ENCODE peak calls at places on chromosomes 13 and 19, in six cellular contexts. One of them, this sample, is unnamed.

GRCh38 chr19:45884682-45885555 is 1.0 kb downstream of the IRF2BP1 start:
- DNase-seq in IMR-90: no peak
- DNase-seq in DMS79 treated with DMSO at 0.1 percent for 48 hours: peak; percentile 9
- DNase-seq in hippocampal formation: no peak
- DNase-seq in GM13976: peak; percentile 65
- DNase-seq in left colon: no peak
- DNase-seq in this sample: no peak

GRCh38 chr13:28746289-28746612 is 27.5 kb upstream of the SLC46A3 start:
- DNase-seq in left colon: no peak
- DNase-seq in DMS79 treated with DMSO at 0.1 percent for 48 hours: no peak
- DNase-seq in GM13976: no peak
- DNase-seq in hippocampal formation: no peak
- DNase-seq in IMR-90: no peak
- DNase-seq in this sample: no peak

GRCh38 chr19:48918801-48919247 is 14.7 kb upstream of the DHDH start:
- DNase-seq in DMS79 treated with DMSO at 0.1 percent for 48 hours: no peak
- DNase-seq in GM13976: peak; percentile 49
- DNase-seq in IMR-90: no peak
- DNase-seq in left colon: no peak
- DNase-seq in hippocampal formation: no peak
- DNase-seq in this sample: no peak

GRCh38 chr13:103403148-103403740 is 337.0 kb upstream of the SLC10A2 start:
- DNase-seq in hippocampal formation: no peak
- DNase-seq in IMR-90: no peak
- DNase-seq in GM13976: no peak
- DNase-seq in DMS79 treated with DMSO at 0.1 percent for 48 hours: no peak
- DNase-seq in left colon: no peak
- DNase-seq in this sample: no peak

GRCh38 chr13:48528720-48529119 is 4.2 kb downstream of the RCBTB2 start:
- DNase-seq in DMS79 treated with DMSO at 0.1 percent for 48 hours: no peak
- DNase-seq in left colon: no peak
- DNase-seq in GM13976: no peak
- DNase-seq in hippocampal formation: no peak
- DNase-seq in IMR-90: no peak
- DNase-seq in this sample: no peak

GRCh38 chr19:30790048-30790680 is 418.0 kb downstream of the ZNF536 start:
- DNase-seq in left colon: no peak
- DNase-seq in DMS79 treated with DMSO at 0.1 percent for 48 hours: no peak
- DNase-seq in hippocampal formation: no peak
- DNase-seq in GM13976: no peak
- DNase-seq in IMR-90: no peak
- DNase-seq in this sample: no peak

GRCh38 chr19:47102561-47103135 is 10.9 kb downstream of the ZC3H4 start:
- DNase-seq in hippocampal formation: no peak
- DNase-seq in IMR-90: no peak
- DNase-seq in GM13976: no peak
- DNase-seq in DMS79 treated with DMSO at 0.1 percent for 48 hours: no peak
- DNase-seq in left colon: no peak
- DNase-seq in this sample: no peak

GRCh38 chr13:73268306-73268705 is 209.5 kb downstream of the KLF5 start:
- DNase-seq in GM13976: no peak
- DNase-seq in hippocampal formation: no peak
- DNase-seq in IMR-90: peak; percentile 65
- DNase-seq in DMS79 treated with DMSO at 0.1 percent for 48 hours: no peak
- DNase-seq in left colon: peak; percentile 61
- DNase-seq in this sample: no peak

GRCh38 chr13:70043685-70044084 is 63.9 kb upstream of the ATXN8OS start:
- DNase-seq in GM13976: peak; percentile 6
- DNase-seq in hippocampal formation: no peak
- DNase-seq in IMR-90: no peak
- DNase-seq in left colon: no peak
- DNase-seq in DMS79 treated with DMSO at 0.1 percent for 48 hours: no peak
- DNase-seq in this sample: no peak

GRCh38 chr19:47019431-47020041 is at the start of gene NPAS1:
- DNase-seq in DMS79 treated with DMSO at 0.1 percent for 48 hours: no peak
- DNase-seq in hippocampal formation: no peak
- DNase-seq in IMR-90: no peak
- DNase-seq in GM13976: peak; percentile 64
- DNase-seq in left colon: no peak
- DNase-seq in this sample: no peak

GRCh38 chr19:16061943-16062342 is 14.4 kb upstream of the TPM4 start:
- DNase-seq in DMS79 treated with DMSO at 0.1 percent for 48 hours: no peak
- DNase-seq in IMR-90: no peak
- DNase-seq in hippocampal formation: no peak
- DNase-seq in GM13976: no peak
- DNase-seq in left colon: no peak
- DNase-seq in this sample: no peak

GRCh38 chr19:5943623-5944022 is 29.6 kb downstream of the CAPS start:
- DNase-seq in IMR-90: peak; percentile 82
- DNase-seq in hippocampal formation: no peak
- DNase-seq in DMS79 treated with DMSO at 0.1 percent for 48 hours: no peak
- DNase-seq in GM13976: no peak
- DNase-seq in left colon: no peak
- DNase-seq in this sample: no peak

GRCh38 chr13:58313219-58313618 is 681.7 kb downstream of the PCDH17 start:
- DNase-seq in GM13976: no peak
- DNase-seq in hippocampal formation: no peak
- DNase-seq in left colon: no peak
- DNase-seq in IMR-90: no peak
- DNase-seq in DMS79 treated with DMSO at 0.1 percent for 48 hours: no peak
- DNase-seq in this sample: no peak

GRCh38 chr19:51119675-51120074 is 5.0 kb upstream of the SIGLEC9 start:
- DNase-seq in IMR-90: no peak
- DNase-seq in GM13976: no peak
- DNase-seq in left colon: no peak
- DNase-seq in hippocampal formation: no peak
- DNase-seq in DMS79 treated with DMSO at 0.1 percent for 48 hours: no peak
- DNase-seq in this sample: no peak

GRCh38 chr19:44869728-44870470 is 21.2 kb upstream of the TOMM40 start:
- DNase-seq in GM13976: no peak
- DNase-seq in hippocampal formation: no peak
- DNase-seq in DMS79 treated with DMSO at 0.1 percent for 48 hours: no peak
- DNase-seq in IMR-90: peak; percentile 84
- DNase-seq in left colon: peak; percentile 61
- DNase-seq in this sample: no peak

GRCh38 chr19:45023048-45023447 is 15.8 kb upstream of the CLASRP start:
- DNase-seq in GM13976: no peak
- DNase-seq in left colon: no peak
- DNase-seq in DMS79 treated with DMSO at 0.1 percent for 48 hours: no peak
- DNase-seq in hippocampal formation: no peak
- DNase-seq in IMR-90: no peak
- DNase-seq in this sample: no peak

GRCh38 chr13:24893863-24894262 is 129.9 kb downstream of the RNF17 start:
- DNase-seq in IMR-90: no peak
- DNase-seq in hippocampal formation: no peak
- DNase-seq in left colon: no peak
- DNase-seq in GM13976: no peak
- DNase-seq in DMS79 treated with DMSO at 0.1 percent for 48 hours: no peak
- DNase-seq in this sample: no peak

GRCh38 chr19:34731019-34731829 is 2.8 kb upstream of the ZNF181 start:
- DNase-seq in left colon: no peak
- DNase-seq in DMS79 treated with DMSO at 0.1 percent for 48 hours: no peak
- DNase-seq in hippocampal formation: no peak
- DNase-seq in IMR-90: no peak
- DNase-seq in GM13976: peak; percentile 12
- DNase-seq in this sample: no peak

GRCh38 chr19:34506026-34506370 is 24.4 kb downstream of the WTIP start:
- DNase-seq in GM13976: peak; percentile 12
- DNase-seq in DMS79 treated with DMSO at 0.1 percent for 48 hours: no peak
- DNase-seq in IMR-90: no peak
- DNase-seq in left colon: no peak
- DNase-seq in hippocampal formation: no peak
- DNase-seq in this sample: no peak

GRCh38 chr19:3008994-3009393 is 20.1 kb downstream of the TLE2 start:
- DNase-seq in left colon: no peak
- DNase-seq in GM13976: no peak
- DNase-seq in IMR-90: no peak
- DNase-seq in hippocampal formation: no peak
- DNase-seq in DMS79 treated with DMSO at 0.1 percent for 48 hours: no peak
- DNase-seq in this sample: no peak

GRCh38 chr19:4531562-4532165 is 3.4 kb downstream of the PLIN5 start:
- DNase-seq in IMR-90: no peak
- DNase-seq in DMS79 treated with DMSO at 0.1 percent for 48 hours: peak; percentile 6
- DNase-seq in left colon: no peak
- DNase-seq in GM13976: no peak
- DNase-seq in hippocampal formation: no peak
- DNase-seq in this sample: no peak

GRCh38 chr13:111470933-111471332 is 150.5 kb downstream of the TEX29 start:
- DNase-seq in GM13976: no peak
- DNase-seq in IMR-90: no peak
- DNase-seq in hippocampal formation: no peak
- DNase-seq in DMS79 treated with DMSO at 0.1 percent for 48 hours: no peak
- DNase-seq in left colon: no peak
- DNase-seq in this sample: no peak

GRCh38 chr13:41678320-41678719 is 221.0 kb downstream of the RGCC start:
- DNase-seq in GM13976: no peak
- DNase-seq in DMS79 treated with DMSO at 0.1 percent for 48 hours: peak; percentile 11
- DNase-seq in hippocampal formation: no peak
- DNase-seq in IMR-90: peak; percentile 67
- DNase-seq in left colon: no peak
- DNase-seq in this sample: no peak

GRCh38 chr19:41548954-41549688 is 26.8 kb upstream of the CEACAM21 start:
- DNase-seq in left colon: no peak
- DNase-seq in DMS79 treated with DMSO at 0.1 percent for 48 hours: no peak
- DNase-seq in hippocampal formation: no peak
- DNase-seq in GM13976: peak; percentile 58
- DNase-seq in IMR-90: no peak
- DNase-seq in this sample: no peak

GRCh38 chr13:110290811-110291210 is 16.1 kb downstream of the COL4A1 start:
- DNase-seq in left colon: no peak
- DNase-seq in hippocampal formation: no peak
- DNase-seq in DMS79 treated with DMSO at 0.1 percent for 48 hours: no peak
- DNase-seq in IMR-90: no peak
- DNase-seq in GM13976: no peak
- DNase-seq in this sample: no peak

GRCh38 chr13:101149735-101150380 is 266.4 kb downstream of the NALCN start:
- DNase-seq in DMS79 treated with DMSO at 0.1 percent for 48 hours: peak; percentile 90
- DNase-seq in GM13976: no peak
- DNase-seq in IMR-90: peak; percentile 66
- DNase-seq in left colon: no peak
- DNase-seq in hippocampal formation: no peak
- DNase-seq in this sample: no peak

GRCh38 chr19:19064098-19064722 is 416 bp downstream of the SLC25A42 start:
- DNase-seq in GM13976: no peak
- DNase-seq in hippocampal formation: no peak
- DNase-seq in IMR-90: no peak
- DNase-seq in left colon: no peak
- DNase-seq in DMS79 treated with DMSO at 0.1 percent for 48 hours: no peak
- DNase-seq in this sample: peak; percentile 14

GRCh38 chr19:8631425-8631819 is 989 bp downstream of the NFILZ start:
- DNase-seq in left colon: no peak
- DNase-seq in hippocampal formation: no peak
- DNase-seq in IMR-90: peak; percentile 36
- DNase-seq in DMS79 treated with DMSO at 0.1 percent for 48 hours: no peak
- DNase-seq in GM13976: no peak
- DNase-seq in this sample: peak; percentile 34

GRCh38 chr13:43446126-43446525 is 340.6 kb downstream of the ENOX1 start:
- DNase-seq in GM13976: no peak
- DNase-seq in IMR-90: no peak
- DNase-seq in DMS79 treated with DMSO at 0.1 percent for 48 hours: no peak
- DNase-seq in left colon: no peak
- DNase-seq in hippocampal formation: no peak
- DNase-seq in this sample: no peak

GRCh38 chr13:110912651-110913051 is 2.2 kb downstream of the ANKRD10 start:
- DNase-seq in IMR-90: peak; percentile 90
- DNase-seq in hippocampal formation: no peak
- DNase-seq in left colon: no peak
- DNase-seq in GM13976: no peak
- DNase-seq in DMS79 treated with DMSO at 0.1 percent for 48 hours: peak; percentile 59
- DNase-seq in this sample: no peak

GRCh38 chr13:40549500-40550094 is 116.8 kb downstream of the FOXO1 start:
- DNase-seq in IMR-90: no peak
- DNase-seq in left colon: no peak
- DNase-seq in hippocampal formation: no peak
- DNase-seq in GM13976: no peak
- DNase-seq in DMS79 treated with DMSO at 0.1 percent for 48 hours: no peak
- DNase-seq in this sample: no peak

GRCh38 chr19:23949611-23950010 is 34.9 kb downstream of the ZNF726 start:
- DNase-seq in hippocampal formation: no peak
- DNase-seq in DMS79 treated with DMSO at 0.1 percent for 48 hours: no peak
- DNase-seq in IMR-90: no peak
- DNase-seq in GM13976: no peak
- DNase-seq in left colon: no peak
- DNase-seq in this sample: no peak